ENCODE peak calls at places on chromosomes 2 and 18, in eight cellular contexts. K is sigmoid colon, B is NB4, W is HepG2, U is endothelial cell of umbilical vein, D is thyroid gland, L is right lobe of liver, O is body of pancreas. G is an unnamed sample.

GRCh38 chr2:11872247-11872947 is 126.0 kb downstream of the LPIN1 start:
- DNase-seq in K (no peak), B (no peak), W (no peak), U (peak), D (no peak), L (no peak), O (peak), G (no peak)

GRCh38 chr2:25252291-25253152 is 84.1 kb upstream of the POMC start:
- DNase-seq in K (peak), B (peak), W (peak), U (peak), D (peak), L (peak), O (peak), G (no peak)

GRCh38 chr2:73908689-73909652 is 16.2 kb downstream of the ACTG2 start:
- DNase-seq in K (peak), B (no peak), W (no peak), U (no peak), D (no peak), L (no peak), O (no peak), G (no peak)

GRCh38 chr2:46193356-46193755 is 103.9 kb upstream of the EPAS1 start:
- DNase-seq in K (no peak), B (no peak), W (no peak), U (no peak), D (no peak), L (no peak), O (no peak), G (no peak)

GRCh38 chr2:150978053-150978452 is 283.6 kb downstream of the RBM43 start:
- DNase-seq in K (no peak), B (no peak), W (no peak), U (no peak), D (no peak), L (no peak), O (no peak), G (no peak)

GRCh38 chr18:5237083-5237722 is 40.1 kb upstream of the AKAIN1 start:
- DNase-seq in K (peak), B (peak), W (peak), U (no peak), D (no peak), L (no peak), O (no peak), G (no peak)

GRCh38 chr2:24123212-24124002 is at the start of the genes FAM228B and PFN4:
- DNase-seq in K (peak), B (peak), W (peak), U (peak), D (peak), L (peak), O (peak), G (peak)

GRCh38 chr2:197179744-197180498 is 130.7 kb downstream of the ANKRD44 start:
- DNase-seq in K (peak), B (no peak), W (no peak), U (peak), D (no peak), L (peak), O (peak), G (peak)

GRCh38 chr2:23069935-23070334 is 315.0 kb upstream of the KLHL29 start:
- DNase-seq in K (no peak), B (no peak), W (no peak), U (no peak), D (no peak), L (no peak), O (no peak), G (no peak)

GRCh38 chr18:23547806-23548205 is 38.5 kb downstream of the NPC1 start:
- DNase-seq in K (no peak), B (no peak), W (peak), U (no peak), D (no peak), L (no peak), O (no peak), G (no peak)

GRCh38 chr2:222713007-222713406 is 41.5 kb downstream of the MOGAT1 start:
- DNase-seq in K (no peak), B (no peak), W (no peak), U (no peak), D (no peak), L (no peak), O (no peak), G (no peak)

GRCh38 chr2:31341351-31341750 is 73.2 kb downstream of the XDH start:
- DNase-seq in K (no peak), B (no peak), W (no peak), U (no peak), D (no peak), L (no peak), O (no peak), G (no peak)

GRCh38 chr2:177235855-177236437 is 23.4 kb downstream of the HNRNPA3 start:
- DNase-seq in K (no peak), B (no peak), W (no peak), U (no peak), D (no peak), L (no peak), O (no peak), G (no peak)

GRCh38 chr2:177234267-177234666 is 21.7 kb downstream of the HNRNPA3 start:
- DNase-seq in K (no peak), B (no peak), W (no peak), U (no peak), D (no peak), L (no peak), O (no peak), G (no peak)

GRCh38 chr2:177229448-177230242 is 17.1 kb downstream of the HNRNPA3 start:
- DNase-seq in K (no peak), B (peak), W (no peak), U (no peak), D (no peak), L (no peak), O (no peak), G (no peak)

GRCh38 chr2:177232098-177232704 is 19.6 kb downstream of the HNRNPA3 start:
- DNase-seq in K (no peak), B (no peak), W (no peak), U (no peak), D (no peak), L (no peak), O (no peak), G (no peak)

GRCh38 chr2:177231270-177231669 is 18.7 kb downstream of the HNRNPA3 start:
- DNase-seq in K (no peak), B (no peak), W (no peak), U (no peak), D (no peak), L (no peak), O (no peak), G (no peak)
- TF ChIP-seq POLR2A in K (no peak), B (no peak), W (peak), U (no peak), D (no peak), L (no peak), O (no peak), G (no peak)

DNA sequence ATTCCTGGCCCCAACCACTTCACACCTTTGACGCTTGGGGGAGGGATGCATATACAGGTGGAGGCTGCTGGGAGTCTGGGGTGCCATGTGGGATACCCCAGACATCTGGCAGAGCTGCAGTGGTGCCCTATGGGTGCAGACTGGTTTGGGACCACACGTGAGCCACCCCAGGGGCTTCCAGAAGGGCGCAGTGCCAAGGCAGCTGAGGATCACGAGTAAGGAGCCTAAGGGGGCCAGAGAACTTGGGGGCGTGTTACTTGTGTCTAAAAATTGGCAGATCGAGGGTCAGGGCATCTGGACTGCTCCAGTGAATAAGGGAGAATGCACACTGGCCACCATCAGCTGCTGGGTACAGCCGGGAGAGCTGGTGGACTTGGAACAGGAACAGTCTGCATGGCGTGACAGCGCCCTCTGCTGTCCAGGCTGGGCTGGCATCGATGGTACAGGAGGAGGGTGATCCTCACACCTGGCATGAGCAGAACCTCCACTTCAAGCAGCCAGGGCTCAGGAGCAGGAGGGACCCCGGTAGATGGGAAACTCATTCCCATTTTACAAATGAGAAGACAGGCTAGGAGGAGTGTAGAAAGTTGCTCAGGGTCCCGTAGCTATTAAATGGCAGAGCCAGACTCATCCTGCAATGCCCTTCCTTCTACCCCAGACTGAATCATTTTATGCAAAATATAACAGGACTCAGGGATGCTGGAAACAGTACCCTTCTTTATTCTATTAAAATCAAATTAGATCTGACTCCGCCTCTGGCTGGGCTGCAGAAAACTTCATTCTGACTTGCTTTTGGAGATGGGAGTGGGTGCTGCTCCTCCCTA is 60.4 kb downstream of the ATOH8 start:
- DNase-seq in K (peak), B (peak), W (peak), U (peak), D (peak), L (peak), O (peak), G (peak)
- TF ChIP-seq POLR2A in K (no peak), B (no peak), W (no peak), U (no peak), D (no peak), L (no peak), O (no peak), G (no peak)

GRCh38 chr2:127104881-127105655 is 1.9 kb downstream of the BIN1 start:
- DNase-seq in K (peak), B (no peak), W (no peak), U (no peak), D (no peak), L (no peak), O (no peak), G (no peak)
- TF ChIP-seq POLR2A in K (no peak), B (no peak), W (no peak), U (no peak), D (no peak), L (no peak), O (no peak), G (no peak)

GRCh38 chr2:159615936-159616733 is at the start of gene BAZ2B:
- DNase-seq in K (peak), B (peak), W (peak), U (peak), D (peak), L (peak), O (peak), G (peak)
- TF ChIP-seq POLR2A in K (no peak), B (no peak), W (no peak), U (peak), D (peak), L (peak), O (peak), G (peak)